ENCODE peak calls at places on chromosomes 5 and 9, in six cellular contexts. Q, C, Y, K, T and S are unnamed samples.

GRCh38 chr5:43336159-43336558 is 22.9 kb upstream of the HMGCS1 start:
- DNase-seq in Q (no peak), C (no peak), Y (no peak), K (no peak), T (no peak), S (peak)

GRCh38 chr9:111961575-111961974 is 65.0 kb downstream of the UGCG start:
- DNase-seq in Q (peak), C (no peak), Y (no peak), K (no peak), T (no peak), S (peak)

GRCh38 chr5:77213601-77214000 is 3.1 kb downstream of the PDE8B start:
- DNase-seq in Q (no peak), C (no peak), Y (no peak), K (no peak), T (no peak), S (no peak)

GRCh38 chr9:102841376-102841775 is 153.8 kb upstream of the CYLC2 start:
- DNase-seq in Q (no peak), C (no peak), Y (no peak), K (no peak), T (peak), S (no peak)

GRCh38 chr5:55303238-55303690 is 4.2 kb downstream of the DHX29 start:
- DNase-seq in Q (peak), C (no peak), Y (peak), K (no peak), T (no peak), S (peak)

GRCh38 chr5:65263291-65263690 is 218.4 kb downstream of the ADAMTS6 start:
- DNase-seq in Q (peak), C (no peak), Y (peak), K (no peak), T (no peak), S (no peak)

GRCh38 chr5:6377582-6378127 is 692 bp downstream of the MED10 start:
- DNase-seq in Q (no peak), C (no peak), Y (peak), K (no peak), T (peak), S (no peak)

GRCh38 chr9:13284011-13284410 is 4.5 kb upstream of the MPDZ start:
- DNase-seq in Q (no peak), C (no peak), Y (no peak), K (no peak), T (no peak), S (no peak)

GRCh38 chr5:136506131-136506530 is 140.8 kb upstream of the TRPC7 start:
- DNase-seq in Q (no peak), C (no peak), Y (no peak), K (no peak), T (no peak), S (no peak)

GRCh38 chr9:120783611-120784047 is 9.6 kb downstream of the FBXW2 start:
- DNase-seq in Q (no peak), C (no peak), Y (peak), K (no peak), T (peak), S (no peak)

GRCh38 chr5:16551628-16552027 is 65.2 kb downstream of the RETREG1 start:
- DNase-seq in Q (no peak), C (no peak), Y (no peak), K (no peak), T (no peak), S (no peak)

GRCh38 chr9:113593682-113594281 is 130.3 kb downstream of the RGS3 start:
- DNase-seq in Q (peak), C (peak), Y (peak), K (peak), T (peak), S (no peak)

GRCh38 chr5:102341918-102342317 is 45.8 kb upstream of the SLCO4C1 start:
- DNase-seq in Q (no peak), C (no peak), Y (no peak), K (no peak), T (no peak), S (no peak)

GRCh38 chr9:133572821-133573361 is 36.3 kb downstream of the FAM163B start:
- DNase-seq in Q (no peak), C (no peak), Y (peak), K (no peak), T (no peak), S (no peak)

GRCh38 chr5:168449166-168449565 is 37.1 kb upstream of the RARS1 start:
- DNase-seq in Q (no peak), C (no peak), Y (no peak), K (no peak), T (no peak), S (no peak)

GRCh38 chr5:58356662-58357061 is 103.2 kb downstream of the PLK2 start:
- DNase-seq in Q (no peak), C (no peak), Y (no peak), K (no peak), T (no peak), S (no peak)

GRCh38 chr9:130042931-130043653 is at the start of gene FNBP1:
- DNase-seq in Q (peak), C (peak), Y (peak), K (peak), T (peak), S (peak)
- TF ChIP-seq CTCF in Q (no peak), C (no peak), Y (no peak), K (no peak), T (no peak), S (no peak)

GRCh38 chr5:158165647-158166046 is 306.7 kb upstream of the CLINT1 start:
- DNase-seq in Q (no peak), C (no peak), Y (no peak), K (no peak), T (no peak), S (no peak)
- TF ChIP-seq CTCF in Q (no peak), C (no peak), Y (no peak), K (no peak), T (no peak), S (no peak)

GRCh38 chr9:23769307-23769935 is 56.6 kb downstream of the ELAVL2 start:
- DNase-seq in Q (peak), C (no peak), Y (no peak), K (no peak), T (no peak), S (no peak)

GRCh38 chr9:23768861-23769260 is 57.2 kb downstream of the ELAVL2 start:
- DNase-seq in Q (no peak), C (no peak), Y (no peak), K (no peak), T (no peak), S (no peak)

GRCh38 chr9:23772384-23772783 is 53.7 kb downstream of the ELAVL2 start:
- DNase-seq in Q (no peak), C (no peak), Y (no peak), K (no peak), T (no peak), S (no peak)

GRCh38 chr9:23771746-23772145 is 54.3 kb downstream of the ELAVL2 start:
- DNase-seq in Q (no peak), C (no peak), Y (no peak), K (no peak), T (no peak), S (no peak)

DNA sequence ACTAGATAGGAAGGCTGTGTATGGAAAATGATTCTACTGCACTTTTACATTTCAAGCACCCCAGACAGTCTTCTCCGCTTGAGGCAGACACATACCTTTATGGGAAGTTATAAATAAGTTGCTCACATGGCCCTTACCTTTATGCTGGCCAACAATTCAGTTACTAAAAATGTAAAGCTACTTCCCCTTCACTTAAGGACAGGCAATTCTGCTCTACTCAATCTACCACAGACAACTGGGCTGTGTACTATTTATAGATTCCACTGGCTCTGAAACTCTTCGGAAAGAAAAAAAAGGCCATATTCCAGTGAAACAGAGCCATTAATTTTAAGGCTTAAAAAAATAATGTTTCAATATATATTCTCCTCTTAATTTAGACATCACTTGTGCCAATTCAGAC is 59.4 kb downstream of the ELAVL2 start:
- DNase-seq in Q (no peak), C (no peak), Y (no peak), K (no peak), T (no peak), S (no peak)
- TF ChIP-seq CTCF in Q (no peak), C (no peak), Y (no peak), K (no peak), T (no peak), S (no peak)

DNA sequence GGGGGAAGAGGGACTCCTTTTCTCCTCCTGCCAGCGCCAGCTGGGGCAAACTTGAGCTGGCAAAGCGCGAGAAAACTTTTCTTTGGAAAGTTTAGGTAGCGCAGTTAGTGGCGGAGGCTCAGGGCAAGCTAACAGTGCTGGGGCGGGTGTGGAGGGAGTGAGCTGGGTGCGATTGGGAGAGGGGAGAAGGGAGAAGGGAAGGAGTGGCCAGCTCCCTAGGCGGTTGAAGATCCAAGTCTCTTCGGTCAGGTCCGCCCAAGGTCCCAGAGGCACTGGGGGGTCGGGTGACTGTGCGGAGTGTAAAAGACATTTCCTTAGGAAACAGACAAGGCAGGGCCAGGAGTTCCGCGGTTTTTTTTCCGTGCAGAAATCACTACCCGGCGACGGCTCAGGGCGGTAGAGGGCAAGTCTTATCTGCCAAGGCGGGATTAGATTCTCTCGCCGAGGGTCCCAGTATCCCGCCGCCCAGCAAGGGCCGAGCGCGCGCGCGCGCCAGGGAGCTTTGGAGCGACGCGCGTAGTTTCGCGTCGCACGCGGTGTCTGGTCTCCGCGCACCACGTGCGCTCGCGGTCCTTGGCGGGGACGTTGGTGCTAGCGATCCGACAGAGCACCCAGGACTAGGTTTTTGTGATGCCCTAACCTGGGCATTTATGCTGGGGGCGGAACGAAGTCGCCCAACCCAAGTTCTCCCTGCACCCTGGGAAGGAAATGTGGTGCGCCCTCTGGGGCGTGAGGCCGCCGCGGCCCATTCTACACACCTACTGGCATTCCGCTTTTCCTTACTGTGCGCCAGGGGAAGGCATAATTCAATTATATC is 33.7 kb upstream of the NFIB start:
- DNase-seq in Q (peak), C (no peak), Y (peak), K (peak), T (no peak), S (peak)
- TF ChIP-seq CTCF in Q (peak), C (no peak), Y (no peak), K (no peak), T (no peak), S (no peak)

GRCh38 chr5:141641634-141642278 is 5.0 kb downstream of the RELL2 start:
- DNase-seq in Q (peak), C (peak), Y (peak), K (no peak), T (no peak), S (peak)
- TF ChIP-seq CTCF in Q (peak), C (no peak), Y (peak), K (no peak), T (no peak), S (peak)

DNA sequence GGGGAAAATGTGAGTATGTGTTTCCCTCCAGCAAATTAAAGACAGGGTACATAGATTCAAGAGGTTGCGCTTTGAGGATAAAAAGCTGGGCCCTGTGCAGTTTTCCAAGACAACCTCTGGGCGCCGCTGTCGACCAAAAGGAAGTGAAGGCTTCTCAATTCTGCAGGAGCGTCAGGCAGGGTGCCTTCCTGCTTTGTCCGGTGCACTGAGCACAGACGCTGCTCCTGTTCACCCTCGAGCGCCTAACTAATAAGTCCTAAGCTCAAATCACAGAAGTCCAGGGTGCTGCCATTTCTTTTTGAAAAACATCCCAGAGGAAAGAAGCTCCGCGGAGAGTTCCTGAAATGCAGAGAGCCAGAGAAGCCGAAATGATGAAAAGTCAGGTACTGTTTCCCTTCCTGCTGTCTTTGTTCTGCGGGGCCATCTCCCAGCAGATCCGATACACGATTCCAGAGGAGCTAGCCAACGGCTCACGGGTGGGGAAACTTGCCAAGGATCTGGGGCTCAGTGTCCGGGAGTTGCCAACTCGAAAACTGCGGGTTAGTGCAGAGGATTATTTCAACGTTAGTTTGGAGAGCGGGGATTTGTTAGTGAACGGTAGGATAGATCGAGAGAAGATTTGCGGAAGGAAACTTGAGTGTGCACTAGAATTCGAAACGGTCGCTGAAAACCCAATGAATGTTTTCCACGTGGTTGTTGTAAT is at the start of gene PCDHGB1:
- DNase-seq in Q (peak), C (peak), Y (peak), K (peak), T (peak), S (no peak)
- TF ChIP-seq CTCF in Q (peak), C (peak), Y (peak), K (peak), T (peak), S (no peak)